ENCODE peak calls at places on chromosomes 3 and 15, in six cellular contexts. O is natural killer cell, C is A549, X is transverse colon, F is H9, K is endothelial cell. B is an unnamed sample.

GRCh38 chr15:90387534-90388461 is at the start of gene IQGAP1:
- DNase-seq in K (peak; percentile 94), C (peak; percentile 98), X (peak; percentile 98), O (peak; percentile 84), F (peak; percentile 99), B (peak; percentile 92)

GRCh38 chr3:72633101-72633500 is 215.1 kb downstream of the SHQ1 start:
- DNase-seq in X (no peak), C (no peak), F (no peak), O (no peak), K (no peak), B (no peak)

GRCh38 chr3:145678401-145678800 is 482.6 kb downstream of the PLOD2 start:
- DNase-seq in K (no peak), X (no peak), F (no peak), C (no peak), O (no peak), B (no peak)

GRCh38 chr3:14274537-14274936 is 95.9 kb downstream of the LSM3 start:
- DNase-seq in O (no peak), X (no peak), K (no peak), C (no peak), F (no peak), B (no peak)

GRCh38 chr3:108513961-108514360 is 3.6 kb upstream of the MYH15 start:
- DNase-seq in C (no peak), F (no peak), O (no peak), K (no peak), X (no peak), B (no peak)

GRCh38 chr15:29889545-29890329 is 67.5 kb upstream of the TJP1 start:
- DNase-seq in F (peak; percentile 47), O (no peak), K (no peak), C (no peak), X (no peak), B (no peak)

GRCh38 chr3:42300013-42300412 is 34.0 kb upstream of the CCK start:
- DNase-seq in X (peak; percentile 13), O (no peak), K (peak; percentile 68), F (peak; percentile 42), C (peak; percentile 5), B (peak; percentile 69)

GRCh38 chr3:113746955-113747718 is at the start of gene ATP6V1A:
- DNase-seq in X (peak; percentile 82), O (peak; percentile 73), K (peak; percentile 45), C (peak; percentile 3), F (peak; percentile 88), B (peak; percentile 51)

GRCh38 chr15:25849431-25849921 is 13.7 kb downstream of the ATP10A start:
- DNase-seq in F (no peak), O (no peak), C (peak; percentile 41), K (no peak), X (no peak), B (no peak)

GRCh38 chr15:67937153-67937761 is 97.4 kb upstream of the RNU6-1 start:
- DNase-seq in C (peak; percentile 65), X (no peak), K (no peak), O (no peak), F (peak; percentile 52), B (no peak)

GRCh38 chr15:78996876-78997275 is 52.0 kb upstream of the CTSH start:
- DNase-seq in O (no peak), K (no peak), F (no peak), X (no peak), C (peak; percentile 73), B (no peak)

GRCh38 chr15:61228025-61228901 is 839 bp downstream of the RORA start:
- DNase-seq in C (peak; percentile 19), K (peak; percentile 26), F (peak; percentile 39), X (no peak), O (no peak), B (no peak)

GRCh38 chr15:42576776-42577175 is 1.4 kb downstream of the STARD9 start:
- DNase-seq in X (no peak), K (no peak), C (no peak), F (no peak), O (no peak), B (no peak)

GRCh38 chr3:114293846-114294245 is at the start of gene TIGIT:
- DNase-seq in F (no peak), O (no peak), C (no peak), K (no peak), X (no peak), B (no peak)

GRCh38 chr3:50436063-50436674 is 67.3 kb downstream of the CACNA2D2 start:
- DNase-seq in O (peak; percentile 89), X (peak; percentile 72), F (peak; percentile 80), C (peak; percentile 35), K (peak; percentile 78), B (peak; percentile 80)

DNA sequence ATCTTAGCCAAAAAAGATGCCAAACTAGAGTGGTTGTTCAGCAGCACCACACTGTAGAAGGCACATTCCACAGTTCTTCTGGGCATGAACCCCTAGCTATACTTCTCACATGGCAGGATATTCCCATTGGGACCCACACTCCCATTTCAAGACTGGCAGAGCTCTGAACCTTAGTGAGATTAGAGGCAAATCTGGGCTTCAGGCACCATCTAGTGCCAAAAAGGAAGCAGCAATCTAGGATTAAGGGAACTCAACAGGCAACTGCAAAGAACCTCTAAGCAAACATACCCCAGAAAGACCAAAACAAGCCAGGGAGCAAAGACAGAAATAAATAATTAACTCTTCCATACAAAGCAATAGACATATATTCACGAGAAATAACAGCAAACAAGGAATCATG is 66.2 kb downstream of the TAFA4 start:
- DNase-seq in K (no peak), C (no peak), F (no peak), X (no peak), O (no peak), B (no peak)
- TF ChIP-seq CTCF in K (no peak), C (no peak), F (peak; percentile 68), X (no peak), O (no peak), B (peak; percentile 18)

GRCh38 chr3:150528359-150528797 is 17.9 kb downstream of the SERP1 start:
- DNase-seq in K (no peak), X (no peak), F (no peak), O (no peak), C (peak; percentile 16), B (no peak)
- TF ChIP-seq CTCF in K (peak; percentile 37), X (peak; percentile 21), F (peak; percentile 55), O (peak; percentile 59), C (peak; percentile 45), B (peak; percentile 46)

DNA sequence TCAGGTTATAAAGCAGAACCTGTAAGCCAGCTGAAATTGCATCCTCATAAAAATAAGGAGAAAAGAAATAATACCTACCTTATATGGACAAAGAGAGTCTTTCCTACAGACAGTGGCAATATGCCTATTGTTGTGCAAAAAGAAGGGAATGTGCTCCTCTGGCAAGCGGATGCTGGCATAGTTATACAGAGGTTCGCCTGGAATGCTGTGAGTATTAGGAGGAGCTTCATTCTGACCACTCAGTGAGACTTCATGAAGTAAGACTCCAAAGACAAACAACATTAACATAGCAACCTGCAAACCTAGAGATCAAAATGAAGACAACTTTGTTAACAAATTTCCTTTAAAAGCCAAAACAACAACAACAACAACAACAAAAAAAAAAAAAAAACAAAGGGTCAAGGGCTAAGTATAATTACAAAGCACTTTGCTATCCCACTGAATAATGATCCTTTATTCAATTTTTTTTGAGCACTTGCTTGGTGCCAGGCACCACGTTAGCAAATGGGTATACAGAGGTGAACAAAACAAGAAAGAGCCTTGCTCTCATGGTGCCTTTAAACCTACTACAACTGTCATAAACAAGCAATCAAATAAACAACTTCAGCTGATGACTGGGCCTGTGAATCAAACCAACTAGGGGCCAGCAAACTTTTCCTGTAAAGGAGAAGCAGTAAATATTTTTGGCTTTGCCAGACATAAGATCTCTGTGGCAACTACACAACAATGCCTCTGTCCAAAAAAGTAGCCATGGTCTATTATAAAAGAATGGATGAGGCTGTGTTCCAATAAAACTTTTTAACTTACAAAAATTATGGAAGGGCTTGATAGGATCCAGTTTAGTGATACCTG is 3.7 kb downstream of the EOGT start:
- DNase-seq in X (no peak), C (no peak), O (no peak), F (peak; percentile 82), K (peak; percentile 20), B (no peak)
- TF ChIP-seq CTCF in X (no peak), C (no peak), O (no peak), F (no peak), K (no peak), B (no peak)

GRCh38 chr3:183764854-183765731 is 60.3 kb downstream of the MAP6D1 start:
- DNase-seq in O (no peak), X (peak; percentile 9), K (no peak), F (no peak), C (peak; percentile 38), B (no peak)

GRCh38 chr3:183766107-183766506 is 59.3 kb downstream of the MAP6D1 start:
- DNase-seq in O (no peak), F (no peak), K (no peak), C (no peak), X (no peak), B (no peak)

GRCh38 chr3:183768114-183768513 is 57.3 kb downstream of the MAP6D1 start:
- DNase-seq in K (no peak), O (no peak), F (no peak), C (no peak), X (no peak), B (no peak)

GRCh38 chr3:183769453-183769852 is 55.9 kb downstream of the MAP6D1 start:
- DNase-seq in O (no peak), X (no peak), K (no peak), C (no peak), F (no peak), B (no peak)

GRCh38 chr3:183766745-183767606 is 58.4 kb downstream of the MAP6D1 start:
- DNase-seq in O (peak; percentile 49), C (peak; percentile 72), X (peak; percentile 83), F (peak; percentile 78), K (peak; percentile 75), B (peak; percentile 54)
- TF ChIP-seq CTCF in O (peak; percentile 78), C (peak; percentile 70), X (peak; percentile 76), F (peak; percentile 84), K (peak; percentile 83), B (peak; percentile 87)